ENCODE peak calls at places on chromosomes 6 and 20, in five cellular contexts. Y is AG20443; S is adipocyte; D is M059J; B is activated CD8-positive, alpha-beta memory T cell treated with anti-CD3 and anti-CD28 coated beads for 48 hours. J is an unnamed sample.

GRCh38 chr6:101509556-101509955 is 116.0 kb downstream of the GRIK2 start:
- DNase-seq in B (no peak), D (no peak), Y (peak), S (peak), J (no peak)

GRCh38 chr6:82365011-82365751 is 1.6 kb downstream of the TPBG start:
- DNase-seq in Y (peak), D (no peak), B (no peak), S (peak), J (peak)

GRCh38 chr20:13718161-13718560 is 66.6 kb downstream of the ESF1 start:
- DNase-seq in S (no peak), B (no peak), Y (no peak), D (no peak), J (no peak)

GRCh38 chr6:107284805-107285204 is 169.5 kb upstream of the BEND3 start:
- DNase-seq in Y (no peak), D (no peak), B (no peak), S (no peak), J (no peak)

GRCh38 chr6:169427856-169428255 is 174.2 kb upstream of the THBS2 start:
- DNase-seq in D (peak), S (peak), Y (peak), B (no peak), J (no peak)

GRCh38 chr20:49825521-49826033 is 12.9 kb downstream of the SLC9A8 start:
- DNase-seq in D (no peak), S (no peak), Y (no peak), B (no peak), J (no peak)

GRCh38 chr6:18090349-18090786 is 32.1 kb downstream of the NHLRC1 start:
- DNase-seq in B (no peak), D (no peak), S (no peak), Y (no peak), J (no peak)

GRCh38 chr6:166502453-166502852 is 84.0 kb downstream of the RAMACL start:
- DNase-seq in B (no peak), Y (no peak), S (no peak), D (no peak), J (no peak)

GRCh38 chr6:160160450-160160849 is 38.8 kb downstream of the SLC22A1 start:
- DNase-seq in Y (no peak), B (no peak), S (peak), D (no peak), J (no peak)

GRCh38 chr6:108752733-108753392 is 95.4 kb upstream of the ARMC2 start:
- DNase-seq in Y (no peak), S (no peak), D (no peak), B (no peak), J (peak)

GRCh38 chr20:19275630-19276071 is 63.2 kb downstream of the SLC24A3 start:
- DNase-seq in Y (no peak), D (peak), S (peak), B (no peak), J (peak)

GRCh38 chr20:61701802-61702201 is 363.9 kb downstream of the TAF4 start:
- DNase-seq in B (no peak), Y (no peak), D (no peak), S (no peak), J (no peak)

GRCh38 chr20:64105846-64106434 is 1.4 kb downstream of the NPBWR2 start:
- DNase-seq in D (no peak), S (no peak), Y (no peak), B (no peak), J (no peak)

GRCh38 chr20:1900321-1900791 is 5.1 kb downstream of the SIRPA start:
- DNase-seq in B (no peak), D (peak), Y (peak), S (peak), J (peak)

GRCh38 chr6:137210903-137211302 is 8.3 kb downstream of the IFNGR1 start:
- DNase-seq in Y (peak), B (no peak), D (no peak), S (peak), J (no peak)

GRCh38 chr6:158999154-158999668 is 791 bp downstream of the RSPH3 start:
- DNase-seq in B (no peak), D (peak), Y (no peak), S (no peak), J (no peak)

GRCh38 chr6:14670806-14671205 is 553.2 kb downstream of the CD83 start:
- DNase-seq in D (peak), B (no peak), S (no peak), Y (no peak), J (no peak)

J was measured in body of pancreas.